ENCODE peak calls at places on chromosomes 3 and 15, in six cellular contexts. P is upper lobe of right lung; W is CD4-positive, alpha-beta memory T cell; G is transverse colon; K is CD8-positive, alpha-beta memory T cell; E is PC-9. H is an unnamed sample.

GRCh38 chr3:195896361-195897080 is 11.8 kb downstream of the TNK2 start:
- DNase-seq in P (no peak), W (no peak), G (no peak), K (no peak), E (peak; percentile 49), H (no peak)

GRCh38 chr3:192212335-192212734 is 515.0 kb downstream of the FGF12 start:
- DNase-seq in P (no peak), W (no peak), G (no peak), K (no peak), E (no peak), H (no peak)

GRCh38 chr3:53151465-53151864 is 9.5 kb upstream of the PRKCD start:
- DNase-seq in P (no peak), W (no peak), G (no peak), K (no peak), E (no peak), H (no peak)

GRCh38 chr3:82807781-82808180 is 1046.3 kb upstream of the GBE1 start:
- DNase-seq in P (peak; percentile 60), W (no peak), G (no peak), K (no peak), E (no peak), H (no peak)

GRCh38 chr15:101455291-101455916 is 34.1 kb downstream of the PCSK6 start:
- DNase-seq in P (no peak), W (no peak), G (no peak), K (no peak), E (no peak), H (no peak)

GRCh38 chr3:126476166-126476975 is 680 bp upstream of the ZXDC start:
- DNase-seq in P (peak; percentile 89), W (no peak), G (no peak), K (no peak), E (peak; percentile 74), H (peak; percentile 33)

GRCh38 chr3:71026634-71027578 is 556.6 kb downstream of the FOXP1 start:
- DNase-seq in P (no peak), W (no peak), G (no peak), K (no peak), E (no peak), H (peak; percentile 40)

GRCh38 chr15:26967719-26968269 is 3.2 kb upstream of the GABRG3 start:
- DNase-seq in P (no peak), W (no peak), G (no peak), K (no peak), E (no peak), H (no peak)

GRCh38 chr3:37198996-37199395 is 24.6 kb upstream of the LRRFIP2 start:
- DNase-seq in P (no peak), W (no peak), G (no peak), K (no peak), E (no peak), H (no peak)

GRCh38 chr3:172094621-172095557 is 55.5 kb downstream of the FNDC3B start:
- DNase-seq in P (no peak), W (no peak), G (peak; percentile 49), K (no peak), E (no peak), H (no peak)

GRCh38 chr3:26920579-26920978 is 298.0 kb downstream of the LRRC3B start:
- DNase-seq in P (no peak), W (no peak), G (no peak), K (no peak), E (no peak), H (no peak)

GRCh38 chr15:51185213-51185619 is 90.5 kb upstream of the TNFAIP8L3 start:
- DNase-seq in P (no peak), W (no peak), G (no peak), K (no peak), E (no peak), H (no peak)

GRCh38 chr3:29618395-29619291 is 337.8 kb downstream of the RBMS3 start:
- DNase-seq in P (no peak), W (no peak), G (no peak), K (no peak), E (no peak), H (no peak)

GRCh38 chr3:127685708-127686511 is 13.2 kb downstream of the ABTB1 start:
- DNase-seq in P (no peak), W (no peak), G (no peak), K (no peak), E (no peak), H (no peak)

GRCh38 chr3:124999317-124999716 is 56.5 kb downstream of the HEG1 start:
- DNase-seq in P (no peak), W (no peak), G (no peak), K (no peak), E (no peak), H (no peak)

GRCh38 chr3:47678446-47679338 is 100.0 kb upstream of the CSPG5 start:
- DNase-seq in P (no peak), W (no peak), G (no peak), K (no peak), E (no peak), H (no peak)
- H3K27ac ChIP-seq in P (no peak overlapping the region), W (no peak overlapping the region), G (no peak overlapping the region), K (no peak overlapping the region), E (no peak overlapping the region), H (no peak overlapping the region)

GRCh38 chr3:121995190-121996137 is 26.6 kb downstream of the ILDR1 start:
- DNase-seq in P (peak; percentile 73), W (peak; percentile 11), G (peak; percentile 78), K (no peak), E (peak; percentile 74), H (peak; percentile 89)
- H3K27ac ChIP-seq in P (peak overlapping the region; percentile 55), W (no peak overlapping the region), G (peak overlapping the region; percentile 58), K (no peak overlapping the region), E (peak overlapping the region; percentile 56), H (peak overlapping the region; percentile 73)

DNA sequence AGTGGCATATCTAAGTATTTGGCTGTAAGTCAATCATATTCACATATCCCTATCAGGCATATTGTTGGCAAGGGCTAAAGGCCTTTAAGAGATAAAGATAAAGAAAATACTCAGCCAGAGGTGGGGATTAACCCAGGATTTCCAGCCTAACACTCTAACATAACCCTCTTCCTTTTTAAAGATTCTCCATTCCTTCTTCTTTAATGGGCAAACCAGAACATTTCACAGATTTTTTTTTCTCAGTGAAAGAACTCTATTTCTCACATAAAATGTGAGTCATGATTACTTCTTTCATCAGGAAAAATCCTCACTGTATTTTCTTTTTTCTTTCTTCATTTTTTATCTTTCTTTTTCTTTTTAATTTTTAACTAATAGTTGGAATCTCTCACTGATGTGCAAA is 200.4 kb downstream of the NR1D2 start:
- DNase-seq in P (no peak), W (no peak), G (no peak), K (no peak), E (no peak), H (no peak)
- H3K27ac ChIP-seq in P (peak overlapping the region; percentile 79), W (no peak overlapping the region), G (peak overlapping the region; percentile 54), K (no peak overlapping the region), E (peak overlapping the region; percentile 85), H (peak overlapping the region; percentile 26)

DNA sequence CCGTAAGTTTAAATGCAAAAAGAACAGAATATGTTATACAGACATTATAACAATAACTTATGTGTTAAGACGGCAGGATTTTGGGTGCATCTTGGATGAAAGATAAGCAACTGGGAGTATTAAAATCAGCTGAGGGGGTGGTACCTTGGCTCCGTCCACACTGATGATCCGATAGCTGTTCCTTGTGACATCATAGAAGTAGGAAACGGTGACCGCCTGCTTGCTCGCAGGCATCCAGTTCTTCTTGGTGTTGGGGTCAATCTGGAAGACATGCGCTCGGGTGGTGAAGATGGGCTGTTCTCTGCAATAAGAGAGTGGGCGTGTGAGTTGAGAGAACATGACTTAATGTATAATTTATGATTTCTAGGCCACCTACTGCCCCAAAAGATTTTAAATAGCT is 60.0 kb downstream of the HOMER2 start:
- DNase-seq in P (no peak), W (no peak), G (no peak), K (no peak), E (no peak), H (no peak)
- H3K27ac ChIP-seq in P (no peak overlapping the region), W (no peak overlapping the region), G (no peak overlapping the region), K (no peak overlapping the region), E (no peak overlapping the region), H (no peak overlapping the region)

DNA sequence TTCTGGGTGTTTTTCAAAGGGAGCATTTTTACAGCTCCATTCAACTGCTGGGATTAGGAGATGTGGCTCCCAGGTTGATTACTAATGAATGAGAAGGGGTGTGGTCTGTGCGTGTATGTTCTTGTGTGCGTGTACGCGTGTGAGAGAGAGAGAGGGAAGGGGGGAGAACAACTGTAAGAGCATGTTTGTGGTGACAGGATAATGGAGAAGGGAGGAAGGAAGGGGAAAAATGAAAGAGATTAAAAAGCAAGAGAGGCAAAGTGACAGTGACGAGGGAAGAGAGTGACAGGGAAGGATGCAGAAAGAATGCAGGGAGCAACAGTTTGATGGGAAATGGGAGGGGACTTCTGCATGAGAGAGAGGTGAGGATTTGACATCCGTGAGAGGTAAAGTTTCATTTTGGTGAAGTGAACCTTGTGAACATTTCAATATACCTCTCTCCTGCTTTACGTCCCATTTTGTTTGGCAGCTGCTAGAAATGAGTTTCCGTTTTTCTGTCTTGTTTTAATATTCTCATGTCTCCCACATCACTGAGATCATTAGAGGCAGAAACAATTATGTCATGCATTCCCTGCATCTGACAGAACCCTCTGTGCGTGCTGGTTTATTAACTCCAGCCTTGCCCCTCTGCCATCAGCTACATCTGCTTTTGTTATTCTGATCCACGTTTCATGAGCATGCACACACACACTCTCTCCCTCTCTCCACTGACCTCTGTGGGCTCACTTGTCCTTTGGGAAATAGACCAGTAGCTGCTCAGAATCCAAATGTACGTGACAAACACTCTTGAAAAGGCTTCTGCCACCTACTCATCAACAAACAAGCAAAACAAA is 161.6 kb downstream of the GAP43 start:
- DNase-seq in P (no peak), W (no peak), G (no peak), K (no peak), E (no peak), H (peak; percentile 76)
- H3K27ac ChIP-seq in P (no peak overlapping the region), W (peak overlapping the region; percentile 90), G (peak overlapping the region; percentile 95), K (peak overlapping the region; percentile 91), E (peak overlapping the region; percentile 63), H (peak overlapping the region; percentile 83)

DNA sequence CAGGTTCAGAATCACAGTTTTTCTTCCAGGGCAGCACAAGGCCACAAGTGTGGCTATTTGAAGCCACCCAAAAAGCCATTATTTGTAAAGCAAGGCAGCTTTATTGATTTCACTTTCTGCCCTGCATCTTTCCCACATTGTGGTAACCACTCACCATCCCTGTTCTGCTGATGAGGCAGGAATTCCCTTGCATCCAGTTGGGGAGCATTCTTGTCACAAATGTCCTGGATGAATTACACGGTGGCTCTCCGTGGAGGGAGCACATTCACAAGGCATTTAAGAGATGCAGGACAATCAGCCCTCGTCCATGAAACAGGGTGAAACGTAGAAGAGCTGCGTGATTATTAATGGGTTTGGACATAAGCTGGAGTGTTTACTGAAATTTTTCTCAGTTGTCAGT is 111.2 kb downstream of the APBA2 start:
- DNase-seq in P (no peak), W (no peak), G (no peak), K (no peak), E (no peak), H (no peak)
- H3K27ac ChIP-seq in P (no peak overlapping the region), W (no peak overlapping the region), G (no peak overlapping the region), K (no peak overlapping the region), E (no peak overlapping the region), H (no peak overlapping the region)

GRCh38 chr15:83318861-83319415 is 34.5 kb upstream of the BNC1 start:
- DNase-seq in P (no peak), W (no peak), G (no peak), K (no peak), E (no peak), H (no peak)

GRCh38 chr15:83322061-83322460 is 37.6 kb upstream of the BNC1 start:
- DNase-seq in P (no peak), W (no peak), G (no peak), K (no peak), E (no peak), H (peak; percentile 44)

GRCh38 chr15:83320831-83321230 is 36.4 kb upstream of the BNC1 start:
- DNase-seq in P (no peak), W (no peak), G (no peak), K (no peak), E (no peak), H (no peak)

GRCh38 chr15:83319771-83320170 is 35.3 kb upstream of the BNC1 start:
- DNase-seq in P (no peak), W (no peak), G (no peak), K (no peak), E (no peak), H (no peak)

GRCh38 chr15:83320404-83320803 is 35.9 kb upstream of the BNC1 start:
- DNase-seq in P (no peak), W (no peak), G (no peak), K (no peak), E (no peak), H (no peak)
- H3K27ac ChIP-seq in P (no peak overlapping the region), W (no peak overlapping the region), G (no peak overlapping the region), K (no peak overlapping the region), E (no peak overlapping the region), H (peak overlapping the region; percentile 91)

H was measured in epithelial cell of prostate.